ENCODE peak calls at places on chromosomes 7 and 10, in seven cellular contexts. X is NCI-H226, W is progenitor cell of endocrine pancreas, B is heart left ventricle, L is erythroblast, C is NCI-H1105, A is left cardiac atrium. R is an unnamed sample.

GRCh38 chr7:11252705-11253272 is 279.1 kb downstream of the PHF14 start:
- DNase-seq in X (no peak), W (no peak), B (no peak), L (no peak), C (no peak), A (no peak), R (no peak)

GRCh38 chr7:140623995-140624902 is 16.4 kb downstream of the DENND2A start:
- DNase-seq in X (no peak), W (no peak), B (peak), L (no peak), C (no peak), A (no peak), R (no peak)

GRCh38 chr7:83842894-83843293 is 194.0 kb upstream of the SEMA3E start:
- DNase-seq in X (no peak), W (no peak), B (no peak), L (no peak), C (no peak), A (no peak), R (no peak)

GRCh38 chr7:69367785-69368184 is 230.5 kb upstream of the AUTS2 start:
- DNase-seq in X (peak), W (no peak), B (no peak), L (no peak), C (no peak), A (no peak), R (no peak)

GRCh38 chr7:110522751-110523200 is 568.2 kb upstream of the LRRN3 start:
- DNase-seq in X (no peak), W (no peak), B (no peak), L (no peak), C (peak), A (no peak), R (no peak)

GRCh38 chr7:116348356-116348755 is 138.0 kb downstream of the TES start:
- DNase-seq in X (no peak), W (no peak), B (no peak), L (no peak), C (no peak), A (no peak), R (no peak)

GRCh38 chr7:64494912-64495461 is 67.9 kb downstream of the ZNF680 start:
- DNase-seq in X (no peak), W (no peak), B (no peak), L (no peak), C (no peak), A (peak), R (no peak)

GRCh38 chr10:96377816-96378294 is 19.1 kb upstream of the OPALIN start:
- DNase-seq in X (no peak), W (no peak), B (peak), L (no peak), C (no peak), A (peak), R (no peak)

GRCh38 chr10:33643042-33643441 is 308.6 kb upstream of the NRP1 start:
- DNase-seq in X (peak), W (no peak), B (no peak), L (no peak), C (no peak), A (no peak), R (no peak)

GRCh38 chr10:130493021-130493420 is 356.8 kb downstream of the GLRX3 start:
- DNase-seq in X (no peak), W (no peak), B (no peak), L (no peak), C (no peak), A (no peak), R (no peak)

GRCh38 chr7:42945821-42946615 is 13.8 kb downstream of the MRPL32 start:
- DNase-seq in X (no peak), W (no peak), B (no peak), L (peak), C (no peak), A (no peak), R (no peak)

GRCh38 chr7:55055479-55055878 is 36.7 kb downstream of the EGFR start:
- DNase-seq in X (peak), W (no peak), B (no peak), L (no peak), C (no peak), A (no peak), R (no peak)

GRCh38 chr10:127774771-127775559 is 38.0 kb downstream of the FOXI2 start:
- DNase-seq in X (no peak), W (no peak), B (no peak), L (no peak), C (no peak), A (no peak), R (no peak)

GRCh38 chr7:150784954-150785353 is 15.2 kb downstream of the TMEM176B start:
- DNase-seq in X (no peak), W (no peak), B (no peak), L (no peak), C (no peak), A (no peak), R (no peak)

GRCh38 chr10:121675344-121675743 is 77.1 kb upstream of the FGFR2 start:
- DNase-seq in X (no peak), W (no peak), B (no peak), L (no peak), C (no peak), A (no peak), R (no peak)

GRCh38 chr7:44046321-44047061 is 2.0 kb downstream of the DBNL start:
- DNase-seq in X (no peak), W (no peak), B (no peak), L (no peak), C (no peak), A (no peak), R (no peak)

GRCh38 chr7:79770053-79770452 is 316.6 kb upstream of the MAGI2 start:
- DNase-seq in X (no peak), W (no peak), B (no peak), L (no peak), C (no peak), A (no peak), R (no peak)

GRCh38 chr10:43259248-43259980 is 7.5 kb downstream of the RASGEF1A start:
- DNase-seq in X (no peak), W (no peak), B (no peak), L (no peak), C (no peak), A (no peak), R (no peak)

GRCh38 chr10:93826355-93826754 is 67.4 kb upstream of the SLC35G1 start:
- DNase-seq in X (no peak), W (no peak), B (no peak), L (no peak), C (no peak), A (no peak), R (no peak)

GRCh38 chr10:122727426-122727825 is 27.8 kb upstream of the C10orf120 start:
- DNase-seq in X (no peak), W (no peak), B (no peak), L (no peak), C (no peak), A (no peak), R (no peak)

GRCh38 chr10:119781498-119781897 is 55.6 kb downstream of the INPP5F start:
- DNase-seq in X (no peak), W (no peak), B (no peak), L (no peak), C (no peak), A (no peak), R (no peak)

GRCh38 chr10:48606530-48607355 is 1.9 kb upstream of the ARHGAP22 start:
- DNase-seq in X (peak), W (no peak), B (peak), L (no peak), C (no peak), A (peak), R (no peak)

GRCh38 chr7:98418636-98419315 is 17.9 kb upstream of the BAIAP2L1 start:
- DNase-seq in X (peak), W (no peak), B (no peak), L (peak), C (no peak), A (peak), R (no peak)

GRCh38 chr7:128713794-128714193 is 25.4 kb upstream of the CALU start:
- DNase-seq in X (peak), W (no peak), B (no peak), L (no peak), C (no peak), A (no peak), R (no peak)

GRCh38 chr7:149304006-149304405 is 42.0 kb downstream of the ZNF783 start:
- DNase-seq in X (no peak), W (no peak), B (no peak), L (no peak), C (no peak), A (no peak), R (no peak)

GRCh38 chr7:129781128-129781855 is 169.8 kb downstream of the NRF1 start:
- DNase-seq in X (no peak), W (no peak), B (no peak), L (peak), C (no peak), A (no peak), R (no peak)

GRCh38 chr10:33819206-33819605 is 484.7 kb upstream of the NRP1 start:
- DNase-seq in X (no peak), W (no peak), B (no peak), L (no peak), C (no peak), A (no peak), R (peak)

R was measured in H1.